ENCODE peak calls at places on chromosomes 13 and 19, in four cellular contexts. C, D, T and Q are unnamed samples.

GRCh38 chr13:90627813-90628212 is 719.7 kb upstream of the MIR17HG start:
- DNase-seq in C (no peak), D (no peak), T (no peak), Q (no peak)

GRCh38 chr19:45068041-45068440 is 8.2 kb downstream of the ZNF296 start:
- DNase-seq in C (no peak), D (no peak), T (no peak), Q (no peak)

GRCh38 chr19:54673222-54673621 is 10.4 kb downstream of the LILRB4 start:
- DNase-seq in C (no peak), D (no peak), T (no peak), Q (no peak)

GRCh38 chr19:9847087-9847671 is 12.1 kb downstream of the PIN1 start:
- DNase-seq in C (peak), D (peak), T (peak), Q (peak)

GRCh38 chr13:113148940-113149503 is 9.4 kb upstream of the PROZ start:
- DNase-seq in C (no peak), D (no peak), T (no peak), Q (no peak)

GRCh38 chr19:38250821-38251563 is 5.2 kb downstream of the PPP1R14A start:
- DNase-seq in C (no peak), D (no peak), T (peak), Q (no peak)

GRCh38 chr13:102617697-102618350 is 21.0 kb downstream of the TPP2 start:
- DNase-seq in C (no peak), D (no peak), T (no peak), Q (no peak)

GRCh38 chr19:15442142-15442920 is 7.4 kb downstream of the WIZ start:
- DNase-seq in C (no peak), D (no peak), T (no peak), Q (no peak)

GRCh38 chr19:39444598-39445257 is 654 bp upstream of the SUPT5H start:
- DNase-seq in C (no peak), D (no peak), T (no peak), Q (peak)

GRCh38 chr13:104143760-104144406 is 1077.7 kb upstream of the SLC10A2 start:
- DNase-seq in C (no peak), D (no peak), T (no peak), Q (peak)

GRCh38 chr13:105798541-105798940 is 736.9 kb downstream of the EFNB2 start:
- DNase-seq in C (no peak), D (no peak), T (no peak), Q (no peak)

GRCh38 chr19:335486-336066 is 9.0 kb downstream of the MIER2 start:
- DNase-seq in C (no peak), D (no peak), T (no peak), Q (no peak)

GRCh38 chr19:991174-991931 is 7.2 kb downstream of the WDR18 start:
- DNase-seq in C (no peak), D (peak), T (peak), Q (no peak)

GRCh38 chr13:86399572-86399971 is 600.4 kb upstream of the SLITRK6 start:
- DNase-seq in C (no peak), D (no peak), T (no peak), Q (no peak)

GRCh38 chr13:26111797-26112196 is 60.0 kb upstream of the SHISA2 start:
- DNase-seq in C (no peak), D (no peak), T (no peak), Q (no peak)

GRCh38 chr13:20161275-20161950 is 561 bp upstream of the GJA3 start:
- DNase-seq in C (peak), D (peak), T (peak), Q (peak)